ENCODE peak calls at places on chromosome 17, in four cellular contexts. One of them, this sample, is unnamed.

GRCh38 chr17:20156196-20157077 is 147.3 kb downstream of the SPECC1 start:
- DNase-seq in T-helper 2 cell: no peak
- DNase-seq in AG08396: peak
- DNase-seq in CD4-positive, alpha-beta memory T cell: no peak
- DNase-seq in this sample: no peak

GRCh38 chr17:79951361-79952264 is 84.1 kb downstream of the TBC1D16 start:
- DNase-seq in AG08396: peak
- DNase-seq in CD4-positive, alpha-beta memory T cell: no peak
- DNase-seq in T-helper 2 cell: no peak
- DNase-seq in this sample: no peak

GRCh38 chr17:42698736-42699414 is 16.5 kb downstream of the CNTNAP1 start:
- DNase-seq in CD4-positive, alpha-beta memory T cell: no peak
- DNase-seq in AG08396: peak
- DNase-seq in T-helper 2 cell: no peak
- DNase-seq in this sample: no peak

GRCh38 chr17:78127240-78127887 is 1.2 kb downstream of the TMC6 start:
- DNase-seq in CD4-positive, alpha-beta memory T cell: peak
- DNase-seq in T-helper 2 cell: no peak
- DNase-seq in AG08396: no peak
- DNase-seq in this sample: peak

GRCh38 chr17:2904135-2904534 is 107.9 kb downstream of the RAP1GAP2 start:
- DNase-seq in AG08396: no peak
- DNase-seq in CD4-positive, alpha-beta memory T cell: no peak
- DNase-seq in T-helper 2 cell: no peak
- DNase-seq in this sample: no peak

GRCh38 chr17:66276328-66276937 is 26.0 kb upstream of the PRKCA start:
- DNase-seq in AG08396: no peak
- DNase-seq in T-helper 2 cell: no peak
- DNase-seq in CD4-positive, alpha-beta memory T cell: no peak
- DNase-seq in this sample: no peak

GRCh38 chr17:82835766-82836512 is 3.9 kb downstream of the ZNF750 start:
- DNase-seq in CD4-positive, alpha-beta memory T cell: no peak
- DNase-seq in AG08396: no peak
- DNase-seq in T-helper 2 cell: no peak
- DNase-seq in this sample: no peak

GRCh38 chr17:8459109-8459508 is 23.4 kb downstream of the NDEL1 start:
- DNase-seq in AG08396: no peak
- DNase-seq in CD4-positive, alpha-beta memory T cell: no peak
- DNase-seq in T-helper 2 cell: no peak
- DNase-seq in this sample: no peak

GRCh38 chr17:78355045-78355641 is 4.7 kb downstream of the SOCS3 start:
- DNase-seq in AG08396: no peak
- DNase-seq in T-helper 2 cell: no peak
- DNase-seq in CD4-positive, alpha-beta memory T cell: peak
- DNase-seq in this sample: peak

This sample was measured in central memory CD8-positive, alpha-beta T cell.